ENCODE peak calls at places on chromosomes 6 and 20, in four cellular contexts. One of them, this sample, is unnamed.

GRCh38 chr20:62476074-62476838 is 461 bp upstream of the GATA5 start:
- DNase-seq in CD8-positive, alpha-beta T cell: no peak
- DNase-seq in glutamatergic neuron: peak; percentile 54
- DNase-seq in caudate nucleus: no peak
- DNase-seq in this sample: no peak

GRCh38 chr20:36206641-36207040 is 29.6 kb upstream of the AAR2 start:
- DNase-seq in CD8-positive, alpha-beta T cell: no peak
- DNase-seq in caudate nucleus: no peak
- DNase-seq in glutamatergic neuron: no peak
- DNase-seq in this sample: no peak

GRCh38 chr6:52312461-52312860 is 27.9 kb upstream of the MCM3 start:
- DNase-seq in glutamatergic neuron: no peak
- DNase-seq in caudate nucleus: no peak
- DNase-seq in CD8-positive, alpha-beta T cell: no peak
- DNase-seq in this sample: no peak

GRCh38 chr6:133241088-133241900 is at the start of gene EYA4:
- DNase-seq in glutamatergic neuron: peak; percentile 36
- DNase-seq in caudate nucleus: no peak
- DNase-seq in CD8-positive, alpha-beta T cell: no peak
- DNase-seq in this sample: no peak

GRCh38 chr6:150068173-150068785 is 642 bp downstream of the ULBP3 start:
- DNase-seq in caudate nucleus: no peak
- DNase-seq in glutamatergic neuron: no peak
- DNase-seq in CD8-positive, alpha-beta T cell: no peak
- DNase-seq in this sample: no peak

GRCh38 chr6:137313928-137314855 is 95.0 kb upstream of the IFNGR1 start:
- DNase-seq in CD8-positive, alpha-beta T cell: peak; percentile 62
- DNase-seq in caudate nucleus: no peak
- DNase-seq in glutamatergic neuron: peak; percentile 78
- DNase-seq in this sample: peak; percentile 38

GRCh38 chr20:63831696-63832686 is 927 bp upstream of the ZBTB46 start:
- DNase-seq in CD8-positive, alpha-beta T cell: no peak
- DNase-seq in glutamatergic neuron: peak; percentile 71
- DNase-seq in caudate nucleus: no peak
- DNase-seq in this sample: no peak

GRCh38 chr20:24389686-24390085 is 79.7 kb upstream of the SYNDIG1 start:
- DNase-seq in caudate nucleus: no peak
- DNase-seq in CD8-positive, alpha-beta T cell: peak; percentile 21
- DNase-seq in glutamatergic neuron: no peak
- DNase-seq in this sample: no peak

GRCh38 chr6:52331793-52332457 is 30.0 kb upstream of the PAQR8 start:
- DNase-seq in CD8-positive, alpha-beta T cell: no peak
- DNase-seq in glutamatergic neuron: no peak
- DNase-seq in caudate nucleus: no peak
- DNase-seq in this sample: no peak

GRCh38 chr6:126175251-126175650 is 164.7 kb upstream of the CENPW start:
- DNase-seq in glutamatergic neuron: no peak
- DNase-seq in CD8-positive, alpha-beta T cell: no peak
- DNase-seq in caudate nucleus: no peak
- DNase-seq in this sample: no peak

This sample was measured in AG04450.